ENCODE peak calls at places on chromosome 15, in four cellular contexts. E, A, V and P are unnamed samples.

GRCh38 chr15:26972636-26973035 is 1.7 kb downstream of the GABRG3 start:
- DNase-seq in A (no peak), E (no peak), V (no peak), P (no peak)

GRCh38 chr15:69795601-69796000 is 302.1 kb downstream of the TLE3 start:
- DNase-seq in V (no peak), A (no peak), E (no peak), P (no peak)

GRCh38 chr15:37218351-37218916 is 118.1 kb upstream of the MEIS2 start:
- DNase-seq in V (no peak), E (no peak), A (no peak), P (no peak)

GRCh38 chr15:61364871-61365270 is 135.8 kb upstream of the RORA start:
- DNase-seq in A (peak), E (no peak), V (peak), P (no peak)

GRCh38 chr15:75924576-75924975 is 20.9 kb downstream of the FBXO22 start:
- DNase-seq in A (no peak), V (no peak), E (no peak), P (no peak)

GRCh38 chr15:60091150-60091549 is 87.0 kb downstream of the FOXB1 start:
- DNase-seq in E (no peak), V (peak), A (no peak), P (peak)

GRCh38 chr15:26974120-26974780 is 3.3 kb downstream of the GABRG3 start:
- DNase-seq in E (peak), A (peak), V (peak), P (peak)

GRCh38 chr15:74656935-74657535 is 38.8 kb downstream of the EDC3 start:
- DNase-seq in E (no peak), A (no peak), V (no peak), P (no peak)

GRCh38 chr15:92163641-92164040 is 230.0 kb upstream of the ST8SIA2 start:
- DNase-seq in A (no peak), V (no peak), E (no peak), P (no peak)

GRCh38 chr15:80920271-80920699 is 69.3 kb downstream of the MESD start:
- DNase-seq in A (no peak), V (no peak), E (no peak), P (no peak)

GRCh38 chr15:45572627-45573026 is 14.6 kb upstream of the BLOC1S6 start:
- DNase-seq in A (no peak), V (no peak), E (no peak), P (no peak)

GRCh38 chr15:82970078-82970686 is 15.8 kb upstream of the RAMAC start:
- DNase-seq in V (no peak), E (no peak), A (no peak), P (no peak)

GRCh38 chr15:69760263-69760855 is 307.7 kb downstream of the RPLP1 start:
- DNase-seq in A (no peak), E (no peak), V (no peak), P (no peak)

GRCh38 chr15:83626171-83626802 is 27.6 kb upstream of the ADAMTSL3 start:
- DNase-seq in A (no peak), E (no peak), V (no peak), P (no peak)

GRCh38 chr15:88218557-88219214 is 37.9 kb downstream of the NTRK3 start:
- DNase-seq in E (no peak), A (no peak), V (no peak), P (no peak)

GRCh38 chr15:71473751-71474150 is 336.6 kb upstream of the NR2E3 start:
- DNase-seq in A (no peak), V (no peak), E (no peak), P (no peak)

GRCh38 chr15:78634251-78635145 is 6.5 kb downstream of the CHRNB4 start:
- DNase-seq in E (no peak), V (no peak), A (no peak), P (no peak)

GRCh38 chr15:62769604-62770003 is 272.9 kb upstream of the TPM1 start:
- DNase-seq in V (no peak), A (no peak), E (no peak), P (no peak)

GRCh38 chr15:65285291-65286068 is 1.2 kb downstream of the PARP16 start:
- DNase-seq in E (no peak), V (no peak), A (no peak), P (no peak)

GRCh38 chr15:56045068-56045748 is 51.8 kb upstream of the NEDD4 start:
- DNase-seq in E (no peak), V (no peak), A (no peak), P (no peak)

GRCh38 chr15:79028411-79028964 is 62.1 kb downstream of the RASGRF1 start:
- DNase-seq in V (peak), A (peak), E (peak), P (peak)

GRCh38 chr15:69092159-69092558 is 68.3 kb upstream of the GLCE start:
- DNase-seq in A (no peak), V (peak), E (no peak), P (peak)

GRCh38 chr15:56292546-56293316 is 49.1 kb upstream of the RFX7 start:
- DNase-seq in E (no peak), V (no peak), A (no peak), P (no peak)

GRCh38 chr15:97598353-97598798 is 362.1 kb upstream of the ARRDC4 start:
- DNase-seq in E (no peak), V (no peak), A (no peak), P (no peak)

GRCh38 chr15:53197426-53197839 is 407.3 kb upstream of the ONECUT1 start:
- DNase-seq in A (peak), E (peak), V (peak), P (peak)

GRCh38 chr15:72368895-72369294 is 6.9 kb downstream of the HEXA start:
- DNase-seq in A (no peak), V (no peak), E (no peak), P (no peak)

GRCh38 chr15:38885001-38885400 is 320.4 kb upstream of the RASGRP1 start:
- DNase-seq in E (no peak), A (no peak), V (peak), P (peak)

GRCh38 chr15:69945729-69946128 is 152.0 kb downstream of the TLE3 start:
- DNase-seq in V (no peak), A (no peak), E (no peak), P (no peak)

GRCh38 chr15:79431636-79432344 is at the start of gene MINAR1:
- DNase-seq in A (peak), V (peak), E (no peak), P (peak)

GRCh38 chr15:65653341-65653740 is 31.6 kb downstream of the SLC24A1 start:
- DNase-seq in A (no peak), E (no peak), V (no peak), P (no peak)

GRCh38 chr15:48062476-48062875 is 58.3 kb upstream of the SLC24A5 start:
- DNase-seq in V (no peak), E (no peak), A (no peak), P (no peak)

GRCh38 chr15:73683624-73684536 is at the start of gene CD276:
- DNase-seq in A (peak), V (peak), E (peak), P (peak)

GRCh38 chr15:98226578-98226977 is 266.1 kb downstream of the ARRDC4 start:
- DNase-seq in V (no peak), E (no peak), A (no peak), P (no peak)

GRCh38 chr15:57235865-57236264 is 140.4 kb upstream of the CGNL1 start:
- DNase-seq in E (peak), A (no peak), V (no peak), P (no peak)

GRCh38 chr15:73950479-73951043 is 24.3 kb downstream of the LOXL1 start:
- DNase-seq in A (no peak), E (no peak), V (no peak), P (no peak)

GRCh38 chr15:43913941-43914340 is 87.1 kb downstream of the WDR76 start:
- DNase-seq in A (no peak), V (no peak), E (no peak), P (no peak)

GRCh38 chr15:62453979-62454378 is 288.9 kb upstream of the C2CD4B start:
- DNase-seq in V (no peak), A (no peak), E (no peak), P (no peak)

GRCh38 chr15:67100124-67100791 is 34.9 kb downstream of the SMAD3 start:
- DNase-seq in A (no peak), E (no peak), V (no peak), P (no peak)

GRCh38 chr15:63277044-63277892 is at the start of gene APH1B:
- DNase-seq in A (peak), V (peak), E (peak), P (peak)

GRCh38 chr15:75389791-75390382 is 21.5 kb upstream of the MAN2C1 start:
- DNase-seq in V (no peak), A (no peak), E (no peak), P (peak)

GRCh38 chr15:31435256-31435781 is 108.7 kb downstream of the KLF13 start:
- DNase-seq in A (peak), V (peak), E (peak), P (peak)
- TF ChIP-seq EP300 in A (no peak), V (no peak), E (no peak), P (no peak)

DNA sequence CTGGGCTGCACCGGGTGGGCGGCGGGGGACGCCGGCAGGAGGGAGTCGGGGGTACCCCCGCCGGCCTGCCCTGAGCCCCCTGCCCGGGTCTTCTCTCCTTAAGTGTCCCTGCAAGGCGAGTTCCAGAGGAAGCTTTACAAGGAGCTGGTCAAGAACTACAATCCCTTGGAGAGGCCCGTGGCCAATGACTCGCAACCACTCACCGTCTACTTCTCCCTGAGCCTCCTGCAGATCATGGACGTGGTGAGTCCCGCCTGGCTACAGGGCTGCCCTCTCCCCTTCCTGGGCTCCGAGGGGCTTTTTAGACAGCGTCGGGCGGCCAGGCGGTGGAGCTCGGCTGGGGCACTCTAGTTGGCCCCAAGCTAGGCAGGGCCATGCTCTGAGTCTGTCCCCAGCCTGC is 480 bp downstream of the CHRNA7 start:
- DNase-seq in E (no peak), A (no peak), V (no peak), P (no peak)
- H3K4me3 ChIP-seq in E (peak), A (peak), V (peak), P (peak)

GRCh38 chr15:51878446-51879386 is 49.3 kb downstream of the TMOD3 start:
- DNase-seq in A (no peak), V (no peak), E (peak), P (peak)
- TF ChIP-seq PHF8 in A (no peak), V (no peak), E (no peak), P (no peak)

GRCh38 chr15:51982013-51982769 is 10.6 kb upstream of the LEO1 start:
- DNase-seq in E (no peak), V (peak), A (no peak), P (peak)
- TF ChIP-seq EP300 in E (peak), V (no peak), A (no peak), P (no peak)

GRCh38 chr15:90203473-90203872 is 2.3 kb downstream of the SEMA4B start:
- DNase-seq in E (no peak), V (no peak), A (no peak), P (no peak)
- H3K4me3 ChIP-seq in E (no peak), V (no peak), A (no peak), P (no peak)

GRCh38 chr15:40044717-40045571 is 6.0 kb upstream of the SRP14 start:
- DNase-seq in A (peak), E (peak), V (peak), P (peak)

GRCh38 chr15:40048155-40048792 is 9.3 kb upstream of the SRP14 start:
- DNase-seq in A (peak), E (no peak), V (no peak), P (no peak)

GRCh38 chr15:40047413-40048154 is 8.6 kb upstream of the SRP14 start:
- DNase-seq in A (peak), E (no peak), V (no peak), P (no peak)

GRCh38 chr15:40045572-40046217 is 6.7 kb upstream of the SRP14 start:
- DNase-seq in V (no peak), A (peak), E (no peak), P (no peak)

GRCh38 chr15:40046721-40047412 is 7.9 kb upstream of the SRP14 start:
- DNase-seq in E (no peak), A (peak), V (no peak), P (peak)
- TF ChIP-seq PHF8 in E (no peak), A (no peak), V (no peak), P (no peak)

GRCh38 chr15:101393172-101393571 is 96.3 kb downstream of the PCSK6 start:
- DNase-seq in V (no peak), A (no peak), E (no peak), P (no peak)

GRCh38 chr15:101391431-101391830 is 96.4 kb upstream of the SNRPA1 start:
- DNase-seq in V (no peak), E (no peak), A (no peak), P (no peak)

GRCh38 chr15:101390060-101390459 is 95.0 kb upstream of the SNRPA1 start:
- DNase-seq in A (no peak), E (no peak), V (no peak), P (no peak)

GRCh38 chr15:101390462-101390861 is 95.4 kb upstream of the SNRPA1 start:
- DNase-seq in V (no peak), E (no peak), A (no peak), P (no peak)

DNA sequence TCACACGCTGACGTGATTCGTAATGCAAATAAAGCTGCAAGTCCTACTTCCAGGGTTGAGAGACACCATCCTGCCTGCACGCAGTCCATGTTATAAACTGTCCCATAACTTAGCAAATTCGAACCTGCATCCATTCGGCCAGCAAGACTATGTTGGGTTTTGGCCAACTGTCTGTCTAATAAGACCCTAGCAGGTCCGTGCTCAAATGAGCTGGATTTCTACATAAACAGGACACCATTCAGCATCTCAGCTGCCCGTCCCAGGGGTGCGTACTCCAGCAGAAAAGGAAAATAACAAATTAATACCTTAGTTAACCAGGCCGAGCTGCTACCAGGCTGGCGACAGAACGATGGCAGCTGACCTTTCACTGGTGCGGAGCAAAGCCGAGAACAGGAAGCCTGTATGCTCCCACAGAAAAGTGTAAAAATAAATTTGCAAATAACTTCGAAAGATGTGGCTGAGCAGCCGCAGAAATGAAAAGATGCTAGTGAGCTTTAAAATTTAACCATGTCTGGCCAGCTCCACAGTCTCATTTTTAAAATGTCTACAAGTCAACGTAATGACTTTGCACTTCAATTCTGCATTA is 97.0 kb upstream of the SNRPA1 start:
- DNase-seq in V (no peak), E (no peak), A (no peak), P (no peak)
- TF ChIP-seq EP300 in V (no peak), E (no peak), A (no peak), P (no peak)